ENCODE peak calls at places on chromosomes 5 and 9, in four cellular contexts. One of them, this sample, is unnamed.

GRCh38 chr5:112555691-112556090 is 136.6 kb upstream of the EPB41L4A start:
- DNase-seq in left ventricle myocardium inferior: no peak
- DNase-seq in ovary: no peak
- DNase-seq in cardiac fibroblast: peak; percentile 31
- DNase-seq in this sample: no peak

GRCh38 chr9:81318571-81318970 is 370.8 kb downstream of the TLE1 start:
- DNase-seq in left ventricle myocardium inferior: no peak
- DNase-seq in ovary: no peak
- DNase-seq in cardiac fibroblast: peak; percentile 59
- DNase-seq in this sample: no peak

GRCh38 chr5:98581416-98581999 is 192.0 kb upstream of the RGMB start:
- DNase-seq in left ventricle myocardium inferior: no peak
- DNase-seq in ovary: no peak
- DNase-seq in cardiac fibroblast: peak; percentile 60
- DNase-seq in this sample: no peak

GRCh38 chr5:139268364-139269202 is 25.0 kb upstream of the MATR3 start:
- DNase-seq in left ventricle myocardium inferior: no peak
- DNase-seq in ovary: no peak
- DNase-seq in cardiac fibroblast: no peak
- DNase-seq in this sample: no peak

GRCh38 chr5:173746050-173746449 is 129.6 kb upstream of the BOD1 start:
- DNase-seq in left ventricle myocardium inferior: no peak
- DNase-seq in ovary: no peak
- DNase-seq in cardiac fibroblast: peak; percentile 34
- DNase-seq in this sample: no peak

GRCh38 chr9:92147854-92148184 is 32.6 kb upstream of the SPTLC1 start:
- DNase-seq in left ventricle myocardium inferior: no peak
- DNase-seq in ovary: no peak
- DNase-seq in cardiac fibroblast: peak; percentile 59
- DNase-seq in this sample: no peak

GRCh38 chr5:172958268-172959046 is 767 bp upstream of the RPL26L1 start:
- DNase-seq in left ventricle myocardium inferior: peak; percentile 64
- DNase-seq in ovary: peak; percentile 79
- DNase-seq in cardiac fibroblast: peak; percentile 71
- DNase-seq in this sample: no peak

GRCh38 chr9:118647331-118647730 is 721.9 kb downstream of the BRINP1 start:
- DNase-seq in left ventricle myocardium inferior: no peak
- DNase-seq in ovary: no peak
- DNase-seq in cardiac fibroblast: no peak
- DNase-seq in this sample: no peak

GRCh38 chr9:96738147-96739027 is 39.5 kb downstream of the ZNF510 start:
- DNase-seq in left ventricle myocardium inferior: no peak
- DNase-seq in ovary: no peak
- DNase-seq in cardiac fibroblast: no peak
- DNase-seq in this sample: no peak

GRCh38 chr9:134171316-134172197 is 7.2 kb upstream of the RNU6ATAC start:
- DNase-seq in left ventricle myocardium inferior: no peak
- DNase-seq in ovary: peak; percentile 87
- DNase-seq in cardiac fibroblast: peak; percentile 49
- DNase-seq in this sample: no peak

GRCh38 chr9:127575875-127576778 is 36.0 kb upstream of the STXBP1 start:
- DNase-seq in left ventricle myocardium inferior: no peak
- DNase-seq in ovary: no peak
- DNase-seq in cardiac fibroblast: no peak
- DNase-seq in this sample: no peak

GRCh38 chr9:127580371-127580770 is 31.7 kb upstream of the STXBP1 start:
- DNase-seq in left ventricle myocardium inferior: no peak
- DNase-seq in ovary: no peak
- DNase-seq in cardiac fibroblast: no peak
- DNase-seq in this sample: no peak

GRCh38 chr9:127578952-127579853 is 32.9 kb upstream of the STXBP1 start:
- DNase-seq in left ventricle myocardium inferior: peak; percentile 83
- DNase-seq in ovary: peak; percentile 88
- DNase-seq in cardiac fibroblast: peak; percentile 98
- DNase-seq in this sample: no peak

GRCh38 chr9:127580879-127581278 is 31.2 kb upstream of the STXBP1 start:
- DNase-seq in left ventricle myocardium inferior: no peak
- DNase-seq in ovary: no peak
- DNase-seq in cardiac fibroblast: no peak
- DNase-seq in this sample: no peak

DNA sequence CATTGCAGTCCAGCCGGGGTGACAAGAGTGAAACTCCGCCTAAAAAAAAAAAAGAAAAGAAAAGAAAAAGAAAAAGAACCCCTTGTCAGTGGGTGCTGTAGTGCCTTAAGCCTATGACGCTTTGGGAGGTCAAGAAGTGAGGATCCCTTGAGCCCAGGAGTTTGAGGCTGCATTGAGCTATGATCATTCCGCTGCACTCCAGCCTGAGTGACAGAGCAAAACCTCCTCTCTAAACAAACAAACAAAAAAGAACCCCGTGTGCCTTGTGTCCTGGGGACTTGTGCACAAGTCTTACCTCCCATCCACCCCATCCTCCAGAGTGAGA is 33.5 kb upstream of the STXBP1 start:
- DNase-seq in left ventricle myocardium inferior: no peak
- DNase-seq in ovary: no peak
- DNase-seq in cardiac fibroblast: no peak
- DNase-seq in this sample: no peak
- H3K4me3 ChIP-seq in left ventricle myocardium inferior: peak overlapping the region; percentile 46
- H3K4me3 ChIP-seq in ovary: no peak overlapping the region
- H3K4me3 ChIP-seq in cardiac fibroblast: peak overlapping the region; percentile 65
- H3K4me3 ChIP-seq in this sample: no peak overlapping the region

DNA sequence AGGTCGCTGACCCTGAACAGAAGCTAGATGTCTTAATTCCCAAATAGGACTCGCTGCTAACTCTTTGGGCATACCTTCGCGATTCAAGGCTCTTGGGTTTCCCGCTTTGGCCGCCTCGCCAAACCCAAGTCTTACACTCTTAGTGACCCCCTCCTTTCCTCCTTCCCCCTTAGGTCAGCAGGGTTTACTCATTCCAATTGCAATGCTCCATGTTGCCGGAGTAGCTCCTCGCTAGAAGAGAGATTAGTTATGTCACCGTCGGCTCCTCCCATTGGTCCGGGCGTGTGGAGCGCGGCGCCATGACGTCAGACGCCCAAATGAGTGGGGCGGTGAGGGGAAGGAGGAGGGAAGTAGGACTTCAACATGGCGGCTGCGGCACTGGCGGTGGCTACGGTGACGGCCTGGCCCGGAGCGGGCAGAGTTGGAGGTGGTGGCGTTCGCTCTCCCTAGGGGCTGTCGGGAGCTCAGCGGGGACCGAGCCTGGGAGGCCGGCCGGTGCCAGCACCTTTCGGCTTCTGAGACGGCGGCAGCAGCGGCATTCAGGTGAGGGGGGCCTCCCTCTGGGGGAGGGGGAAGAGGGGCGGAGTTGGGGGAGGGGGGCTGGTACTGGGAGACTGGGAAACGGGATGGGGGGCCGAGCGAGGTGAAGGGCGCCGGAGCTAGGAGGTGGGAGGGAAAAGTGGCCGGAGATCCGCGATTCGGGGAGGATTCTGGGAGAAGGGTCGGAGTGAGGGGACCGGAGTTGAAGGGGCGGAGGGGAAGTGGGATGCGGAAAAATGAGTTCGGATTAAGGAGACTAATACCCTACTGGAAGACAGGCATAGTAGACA is at the start of gene UBAP1:
- DNase-seq in left ventricle myocardium inferior: peak; percentile 96
- DNase-seq in ovary: peak; percentile 97
- DNase-seq in cardiac fibroblast: peak; percentile 98
- DNase-seq in this sample: peak; percentile 85
- TF ChIP-seq CTCF in left ventricle myocardium inferior: peak; percentile 25
- TF ChIP-seq CTCF in ovary: no peak
- TF ChIP-seq CTCF in cardiac fibroblast: no peak
- TF ChIP-seq CTCF in this sample: no peak

DNA sequence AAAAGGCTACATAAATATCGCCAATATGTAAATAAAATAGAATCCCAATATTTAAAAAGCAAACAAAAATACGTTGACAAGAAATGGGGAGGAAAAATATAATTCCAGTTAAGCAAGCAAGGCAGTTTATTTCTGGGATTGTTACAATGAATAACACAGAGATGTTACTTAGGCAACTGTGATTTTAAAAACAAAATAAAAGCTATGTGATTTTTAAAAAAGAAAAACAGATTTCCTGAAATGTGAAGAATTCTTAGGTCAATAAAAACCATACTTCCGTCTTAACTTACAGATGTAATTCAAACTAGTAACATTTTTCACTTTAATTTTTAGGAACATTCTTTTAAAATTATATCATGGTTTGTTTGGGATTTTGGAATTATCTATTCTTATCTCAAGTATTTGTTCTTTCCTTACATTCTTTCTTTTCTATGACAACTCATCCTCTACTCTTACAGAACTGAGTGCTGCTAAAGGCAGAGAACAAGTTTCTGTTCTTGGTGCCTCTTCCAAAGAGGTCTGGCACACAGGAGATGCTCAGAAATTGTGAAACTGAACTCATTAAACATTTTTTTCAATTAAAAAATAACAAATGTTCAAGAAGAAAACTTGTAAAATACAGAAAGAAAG is 159.5 kb downstream of the RAPGEF6 start:
- DNase-seq in left ventricle myocardium inferior: no peak
- DNase-seq in ovary: no peak
- DNase-seq in cardiac fibroblast: peak; percentile 34
- DNase-seq in this sample: no peak
- H3K4me3 ChIP-seq in left ventricle myocardium inferior: no peak overlapping the region
- H3K4me3 ChIP-seq in ovary: no peak overlapping the region
- H3K4me3 ChIP-seq in cardiac fibroblast: no peak overlapping the region
- H3K4me3 ChIP-seq in this sample: no peak overlapping the region

DNA sequence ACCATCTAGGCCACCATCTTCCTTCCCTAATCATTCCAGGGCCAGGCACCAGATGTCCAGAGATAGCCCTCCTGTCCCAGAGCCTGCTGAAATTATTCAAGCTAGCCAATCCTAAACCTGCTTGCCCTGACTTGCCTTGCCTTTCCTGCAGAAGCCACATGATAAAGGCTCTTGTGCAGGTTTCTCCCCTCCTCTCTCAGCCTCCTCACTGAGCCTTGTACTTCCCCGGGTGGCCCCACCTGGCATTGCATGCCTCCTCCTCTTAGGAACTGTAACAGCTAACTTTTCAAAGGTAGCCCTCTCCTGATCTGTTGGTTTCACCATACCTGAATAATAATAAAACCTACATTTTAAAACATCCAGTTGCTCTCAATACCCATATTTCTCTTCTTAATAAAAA is 42.6 kb downstream of the DIRAS2 start:
- DNase-seq in left ventricle myocardium inferior: no peak
- DNase-seq in ovary: no peak
- DNase-seq in cardiac fibroblast: no peak
- DNase-seq in this sample: no peak
- TF ChIP-seq CTCF in left ventricle myocardium inferior: no peak
- TF ChIP-seq CTCF in ovary: no peak
- TF ChIP-seq CTCF in cardiac fibroblast: no peak
- TF ChIP-seq CTCF in this sample: no peak

GRCh38 chr9:95055337-95055850 is 262.1 kb downstream of the FANCC start:
- DNase-seq in left ventricle myocardium inferior: no peak
- DNase-seq in ovary: no peak
- DNase-seq in cardiac fibroblast: peak; percentile 27
- DNase-seq in this sample: no peak
- H3K4me3 ChIP-seq in left ventricle myocardium inferior: peak overlapping the region; percentile 55
- H3K4me3 ChIP-seq in ovary: peak overlapping the region; percentile 18
- H3K4me3 ChIP-seq in cardiac fibroblast: peak overlapping the region; percentile 5
- H3K4me3 ChIP-seq in this sample: no peak overlapping the region

GRCh38 chr9:137211532-137211931 is 6.0 kb downstream of the NDOR1 start:
- DNase-seq in left ventricle myocardium inferior: no peak
- DNase-seq in ovary: no peak
- DNase-seq in cardiac fibroblast: no peak
- DNase-seq in this sample: no peak

GRCh38 chr9:137215196-137215986 is 6.6 kb downstream of the RNF208 start:
- DNase-seq in left ventricle myocardium inferior: no peak
- DNase-seq in ovary: no peak
- DNase-seq in cardiac fibroblast: no peak
- DNase-seq in this sample: no peak

GRCh38 chr9:137214620-137215019 is 7.4 kb downstream of the RNF208 start:
- DNase-seq in left ventricle myocardium inferior: no peak
- DNase-seq in ovary: no peak
- DNase-seq in cardiac fibroblast: no peak
- DNase-seq in this sample: no peak

GRCh38 chr9:137212520-137212919 is 7.0 kb downstream of the NDOR1 start:
- DNase-seq in left ventricle myocardium inferior: no peak
- DNase-seq in ovary: no peak
- DNase-seq in cardiac fibroblast: no peak
- DNase-seq in this sample: no peak

DNA sequence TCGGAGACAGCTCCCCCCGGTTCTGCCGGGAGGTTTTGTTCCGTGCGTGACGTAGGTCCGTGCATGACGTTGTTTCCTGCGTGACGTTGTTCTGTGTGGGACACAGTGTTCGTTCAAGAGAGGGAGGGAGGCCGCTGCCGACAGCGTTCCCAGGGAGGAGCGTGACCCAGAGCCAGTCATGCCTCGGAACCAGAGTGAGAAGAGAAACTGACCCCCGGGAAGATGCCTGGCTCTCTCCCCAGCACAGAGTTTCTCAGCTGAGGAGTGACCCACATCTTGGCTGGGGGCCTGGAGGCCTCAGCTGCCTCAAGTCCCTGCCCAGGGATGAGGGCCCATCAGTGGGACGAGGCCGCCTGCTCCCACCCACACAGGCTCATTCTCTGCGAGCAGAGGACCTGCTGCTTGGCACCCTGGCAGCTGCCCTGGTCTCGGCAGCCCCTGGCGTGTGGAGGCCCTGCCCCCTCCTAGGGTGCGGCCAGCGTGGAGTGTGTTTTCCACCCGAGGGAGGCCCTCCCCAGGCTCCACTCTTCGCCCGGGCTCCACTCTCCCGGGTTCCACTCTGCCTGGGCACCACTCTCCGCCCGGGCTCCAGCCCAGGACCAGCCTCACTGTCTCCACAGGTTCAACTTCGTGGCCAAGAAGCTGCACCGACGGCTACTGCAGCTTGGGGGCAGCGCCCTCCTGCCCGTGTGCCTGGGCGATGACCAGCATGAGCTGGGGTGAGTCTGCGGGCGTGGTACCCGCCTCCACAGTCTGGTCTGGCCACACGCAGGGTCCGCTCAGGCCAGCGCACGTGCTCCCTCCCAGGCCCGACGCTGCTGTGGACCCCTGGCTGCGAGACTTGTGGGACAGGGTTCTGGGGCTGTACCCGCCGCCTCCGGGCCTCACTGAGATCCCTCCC is 7.9 kb downstream of the NDOR1 start:
- DNase-seq in left ventricle myocardium inferior: no peak
- DNase-seq in ovary: no peak
- DNase-seq in cardiac fibroblast: no peak
- DNase-seq in this sample: no peak
- TF ChIP-seq CTCF in left ventricle myocardium inferior: no peak
- TF ChIP-seq CTCF in ovary: no peak
- TF ChIP-seq CTCF in cardiac fibroblast: no peak
- TF ChIP-seq CTCF in this sample: peak; percentile 16

This sample was measured in GM12864.